ENCODE peak calls at places on chromosome 1, in five cellular contexts. One of them, this sample, is unnamed.

GRCh38 chr1:58580186-58580585 is 3.1 kb upstream of the TACSTD2 start:
- DNase-seq in GM12865: no peak
- DNase-seq in right cardiac atrium: no peak
- DNase-seq in HT1080: no peak
- DNase-seq in frontal cortex: peak; percentile 49
- DNase-seq in this sample: no peak

GRCh38 chr1:153978274-153978909 is 918 bp upstream of the JTB start:
- DNase-seq in GM12865: no peak
- DNase-seq in right cardiac atrium: no peak
- DNase-seq in HT1080: no peak
- DNase-seq in frontal cortex: no peak
- DNase-seq in this sample: no peak

GRCh38 chr1:200234938-200235337 is 174.9 kb downstream of the ZNF281 start:
- DNase-seq in GM12865: no peak
- DNase-seq in right cardiac atrium: no peak
- DNase-seq in HT1080: no peak
- DNase-seq in frontal cortex: no peak
- DNase-seq in this sample: no peak

GRCh38 chr1:199706826-199707606 is 320.5 kb upstream of the NR5A2 start:
- DNase-seq in GM12865: no peak
- DNase-seq in right cardiac atrium: no peak
- DNase-seq in HT1080: no peak
- DNase-seq in frontal cortex: no peak
- DNase-seq in this sample: no peak

GRCh38 chr1:89519779-89520358 is 4.8 kb upstream of the LRRC8B start:
- DNase-seq in GM12865: peak; percentile 70
- DNase-seq in right cardiac atrium: no peak
- DNase-seq in HT1080: no peak
- DNase-seq in frontal cortex: no peak
- DNase-seq in this sample: peak; percentile 9

GRCh38 chr1:31581821-31582810 is 5.8 kb downstream of the TINAGL1 start:
- DNase-seq in GM12865: no peak
- DNase-seq in right cardiac atrium: no peak
- DNase-seq in HT1080: no peak
- DNase-seq in frontal cortex: no peak
- DNase-seq in this sample: no peak

GRCh38 chr1:219414250-219414649 is 198.7 kb downstream of the ZC3H11B start:
- DNase-seq in GM12865: no peak
- DNase-seq in right cardiac atrium: no peak
- DNase-seq in HT1080: no peak
- DNase-seq in frontal cortex: no peak
- DNase-seq in this sample: no peak

GRCh38 chr1:36520056-36520455 is 37.3 kb upstream of the CSF3R start:
- DNase-seq in GM12865: no peak
- DNase-seq in right cardiac atrium: no peak
- DNase-seq in HT1080: no peak
- DNase-seq in frontal cortex: no peak
- DNase-seq in this sample: no peak

GRCh38 chr1:230422221-230422981 is 3.7 kb downstream of the PGBD5 start:
- DNase-seq in GM12865: peak; percentile 13
- DNase-seq in right cardiac atrium: no peak
- DNase-seq in HT1080: peak; percentile 37
- DNase-seq in frontal cortex: no peak
- DNase-seq in this sample: no peak

GRCh38 chr1:230750576-230750975 is 3.4 kb downstream of the CAPN9 start:
- DNase-seq in GM12865: no peak
- DNase-seq in right cardiac atrium: no peak
- DNase-seq in HT1080: no peak
- DNase-seq in frontal cortex: no peak
- DNase-seq in this sample: no peak

GRCh38 chr1:54291276-54292014 is 91.5 kb downstream of the MRPL37 start:
- DNase-seq in GM12865: no peak
- DNase-seq in right cardiac atrium: no peak
- DNase-seq in HT1080: no peak
- DNase-seq in frontal cortex: no peak
- DNase-seq in this sample: no peak

GRCh38 chr1:111199881-111200801 is at the start of gene DENND2D:
- DNase-seq in GM12865: peak; percentile 92
- DNase-seq in right cardiac atrium: peak; percentile 65
- DNase-seq in HT1080: no peak
- DNase-seq in frontal cortex: no peak
- DNase-seq in this sample: no peak

GRCh38 chr1:220325306-220325995 is 53.2 kb upstream of the RAB3GAP2 start:
- DNase-seq in GM12865: no peak
- DNase-seq in right cardiac atrium: no peak
- DNase-seq in HT1080: peak; percentile 36
- DNase-seq in frontal cortex: no peak
- DNase-seq in this sample: no peak

GRCh38 chr1:62492521-62492920 is 55.7 kb downstream of the USP1 start:
- DNase-seq in GM12865: no peak
- DNase-seq in right cardiac atrium: no peak
- DNase-seq in HT1080: no peak
- DNase-seq in frontal cortex: no peak
- DNase-seq in this sample: no peak

GRCh38 chr1:85359874-85360708 is 83.7 kb upstream of the BCL10 start:
- DNase-seq in GM12865: no peak
- DNase-seq in right cardiac atrium: no peak
- DNase-seq in HT1080: no peak
- DNase-seq in frontal cortex: no peak
- DNase-seq in this sample: no peak

GRCh38 chr1:209202826-209203439 is 380.6 kb upstream of the CAMK1G start:
- DNase-seq in GM12865: peak; percentile 48
- DNase-seq in right cardiac atrium: no peak
- DNase-seq in HT1080: peak; percentile 46
- DNase-seq in frontal cortex: peak; percentile 34
- DNase-seq in this sample: no peak

GRCh38 chr1:196659471-196659870 is 7.6 kb downstream of the CFH start:
- DNase-seq in GM12865: no peak
- DNase-seq in right cardiac atrium: no peak
- DNase-seq in HT1080: no peak
- DNase-seq in frontal cortex: no peak
- DNase-seq in this sample: no peak

GRCh38 chr1:183968386-183968785 is 69.1 kb downstream of the COLGALT2 start:
- DNase-seq in GM12865: no peak
- DNase-seq in right cardiac atrium: no peak
- DNase-seq in HT1080: no peak
- DNase-seq in frontal cortex: no peak
- DNase-seq in this sample: no peak

GRCh38 chr1:198132060-198132781 is 24.6 kb upstream of the NEK7 start:
- DNase-seq in GM12865: peak; percentile 34
- DNase-seq in right cardiac atrium: no peak
- DNase-seq in HT1080: no peak
- DNase-seq in frontal cortex: no peak
- DNase-seq in this sample: no peak

GRCh38 chr1:171488190-171488929 is 3.0 kb downstream of the PRRC2C start:
- DNase-seq in GM12865: no peak
- DNase-seq in right cardiac atrium: no peak
- DNase-seq in HT1080: no peak
- DNase-seq in frontal cortex: no peak
- DNase-seq in this sample: no peak

GRCh38 chr1:37255111-37255795 is 219.1 kb upstream of the ZC3H12A start:
- DNase-seq in GM12865: peak; percentile 7
- DNase-seq in right cardiac atrium: no peak
- DNase-seq in HT1080: peak; percentile 7
- DNase-seq in frontal cortex: peak; percentile 36
- DNase-seq in this sample: no peak

GRCh38 chr1:22527555-22528296 is 35.6 kb upstream of the EPHA8 start:
- DNase-seq in GM12865: no peak
- DNase-seq in right cardiac atrium: no peak
- DNase-seq in HT1080: no peak
- DNase-seq in frontal cortex: no peak
- DNase-seq in this sample: no peak

GRCh38 chr1:11648732-11649158 is 5.5 kb downstream of the FBXO2 start:
- DNase-seq in GM12865: no peak
- DNase-seq in right cardiac atrium: no peak
- DNase-seq in HT1080: no peak
- DNase-seq in frontal cortex: no peak
- DNase-seq in this sample: peak; percentile 43

GRCh38 chr1:13828454-13829151 is 128.6 kb downstream of the PRDM2 start:
- DNase-seq in GM12865: peak; percentile 83
- DNase-seq in right cardiac atrium: no peak
- DNase-seq in HT1080: peak; percentile 15
- DNase-seq in frontal cortex: no peak
- DNase-seq in this sample: no peak

GRCh38 chr1:223492044-223492443 is 98.8 kb downstream of the CCDC185 start:
- DNase-seq in GM12865: no peak
- DNase-seq in right cardiac atrium: no peak
- DNase-seq in HT1080: no peak
- DNase-seq in frontal cortex: no peak
- DNase-seq in this sample: no peak

GRCh38 chr1:202143768-202144509 is 598 bp downstream of the ARL8A start:
- DNase-seq in GM12865: peak; percentile 59
- DNase-seq in right cardiac atrium: peak; percentile 87
- DNase-seq in HT1080: no peak
- DNase-seq in frontal cortex: peak; percentile 68
- DNase-seq in this sample: no peak

GRCh38 chr1:24501371-24502167 is 1.1 kb upstream of the RCAN3 start:
- DNase-seq in GM12865: peak; percentile 49
- DNase-seq in right cardiac atrium: no peak
- DNase-seq in HT1080: peak; percentile 54
- DNase-seq in frontal cortex: no peak
- DNase-seq in this sample: no peak